ENCODE peak calls at places on chromosomes 6 and 20, in nine cellular contexts. M, O, X, Q, R, L, I, Z and K are unnamed samples.

GRCh38 chr6:151428336-151428735 is 23.6 kb downstream of the RMND1 start:
- DNase-seq in I (no peak), Z (no peak), X (no peak), O (no peak), R (no peak), Q (no peak), M (no peak), L (no peak), K (no peak)

GRCh38 chr6:1103027-1103426 is 208.9 kb upstream of the FOXQ1 start:
- DNase-seq in L (no peak), M (no peak), O (no peak), Z (no peak), X (no peak), Q (no peak), R (no peak), I (no peak), K (no peak)

GRCh38 chr6:46888031-46888430 is 33.7 kb downstream of the ADGRF5 start:
- DNase-seq in R (no peak), Q (no peak), X (peak), M (no peak), Z (no peak), I (peak), O (no peak), L (peak), K (no peak)

GRCh38 chr6:4693158-4693557 is 83.0 kb upstream of the CDYL start:
- DNase-seq in Q (no peak), L (no peak), O (peak), M (no peak), I (no peak), X (no peak), R (no peak), Z (no peak), K (no peak)

GRCh38 chr20:58019027-58019849 is 209.2 kb downstream of the ANKRD60 start:
- DNase-seq in Z (no peak), I (peak), O (peak), X (peak), R (no peak), Q (no peak), M (peak), L (no peak), K (no peak)

GRCh38 chr20:39264506-39265172 is 302.5 kb downstream of the DHX35 start:
- DNase-seq in X (peak), L (peak), O (peak), I (peak), M (peak), R (no peak), Z (peak), Q (peak), K (peak)

GRCh38 chr6:157464653-157465535 is 83.9 kb downstream of the ZDHHC14 start:
- DNase-seq in X (no peak), O (no peak), L (no peak), Z (no peak), Q (no peak), M (no peak), I (no peak), R (peak), K (no peak)

GRCh38 chr6:114364295-114364694 is 21.5 kb upstream of the HS3ST5 start:
- DNase-seq in Z (no peak), L (peak), R (no peak), I (peak), M (peak), O (peak), X (no peak), Q (no peak), K (no peak)

GRCh38 chr6:18126116-18126515 is 3.6 kb upstream of the NHLRC1 start:
- DNase-seq in M (peak), X (peak), Z (no peak), R (no peak), Q (no peak), O (no peak), L (peak), I (peak), K (no peak)

GRCh38 chr6:165579151-165579550 is 83.9 kb downstream of the PDE10A start:
- DNase-seq in O (no peak), Z (no peak), R (no peak), Q (no peak), I (no peak), X (no peak), M (no peak), L (no peak), K (no peak)

GRCh38 chr6:156869986-156870398 is 92.8 kb downstream of the ARID1B start:
- DNase-seq in I (no peak), Z (no peak), O (no peak), M (no peak), L (no peak), X (no peak), Q (no peak), R (no peak), K (no peak)

GRCh38 chr6:35311390-35312075 is 13.9 kb downstream of the DEF6 start:
- DNase-seq in R (no peak), X (no peak), Z (no peak), I (no peak), M (no peak), Q (no peak), O (no peak), L (no peak), K (no peak)

GRCh38 chr20:36285746-36286447 is 20.2 kb upstream of the DLGAP4 start:
- DNase-seq in I (no peak), Q (no peak), L (no peak), R (no peak), M (no peak), X (no peak), O (no peak), Z (no peak), K (no peak)

GRCh38 chr6:6878921-6879585 is 228.7 kb upstream of the RREB1 start:
- DNase-seq in L (no peak), R (no peak), X (peak), Z (no peak), O (peak), Q (no peak), I (peak), M (peak), K (no peak)

GRCh38 chr20:32249030-32249738 is 28.3 kb upstream of the KIF3B start:
- DNase-seq in O (no peak), Z (no peak), I (no peak), Q (no peak), R (no peak), X (no peak), M (no peak), L (no peak), K (no peak)

GRCh38 chr20:595330-596308 is 14.5 kb downstream of the TCF15 start:
- DNase-seq in X (peak), L (no peak), M (no peak), O (no peak), Q (no peak), Z (no peak), R (no peak), I (no peak), K (no peak)

GRCh38 chr6:83114164-83114563 is 46.7 kb downstream of the DOP1A start:
- DNase-seq in X (peak), R (no peak), I (peak), M (peak), Z (no peak), Q (no peak), O (peak), L (peak), K (no peak)

GRCh38 chr20:22226849-22227248 is 357.5 kb downstream of the FOXA2 start:
- DNase-seq in I (no peak), M (peak), O (no peak), Q (no peak), Z (no peak), R (peak), L (no peak), X (no peak), K (no peak)

GRCh38 chr6:99353126-99353525 is 3.7 kb upstream of the FAXC start:
- DNase-seq in Z (no peak), I (no peak), O (peak), X (peak), M (no peak), Q (no peak), R (no peak), L (peak), K (no peak)

GRCh38 chr6:9062581-9062980 is 627.2 kb upstream of the SLC35B3 start:
- DNase-seq in R (no peak), X (no peak), I (no peak), M (no peak), Z (no peak), Q (no peak), L (no peak), O (no peak), K (no peak)

GRCh38 chr20:33211817-33212424 is 5.2 kb upstream of the BPIFA3 start:
- DNase-seq in O (peak), R (no peak), Z (peak), Q (no peak), L (peak), X (peak), I (peak), M (peak), K (peak)

GRCh38 chr20:9397928-9398327 is 116.5 kb upstream of the LAMP5 start:
- DNase-seq in L (no peak), Q (no peak), R (no peak), Z (no peak), X (no peak), M (peak), I (no peak), O (no peak), K (no peak)

GRCh38 chr6:32882879-32883250 is 28.9 kb downstream of the PSMB9 start:
- DNase-seq in Q (no peak), L (peak), Z (no peak), M (peak), I (peak), O (peak), R (no peak), X (peak), K (no peak)

GRCh38 chr6:168794515-168794914 is 353.5 kb downstream of the SMOC2 start:
- DNase-seq in R (no peak), L (no peak), O (no peak), X (no peak), I (no peak), Q (no peak), Z (no peak), M (no peak), K (no peak)

GRCh38 chr6:14640631-14641030 is 523.1 kb downstream of the CD83 start:
- DNase-seq in L (no peak), I (no peak), X (no peak), M (no peak), Z (no peak), R (no peak), O (no peak), Q (no peak), K (no peak)

GRCh38 chr6:93859964-93860363 is 440.6 kb upstream of the EPHA7 start:
- DNase-seq in M (no peak), O (no peak), Q (no peak), R (no peak), I (no peak), X (no peak), L (no peak), Z (no peak), K (no peak)

GRCh38 chr6:6179858-6180257 is 140.6 kb downstream of the F13A1 start:
- DNase-seq in X (no peak), O (no peak), M (no peak), I (no peak), Q (no peak), L (no peak), R (no peak), Z (no peak), K (no peak)

GRCh38 chr6:14831922-14832321 is 413.9 kb upstream of the JARID2 start:
- DNase-seq in L (no peak), M (no peak), Q (no peak), O (no peak), Z (no peak), X (no peak), I (no peak), R (no peak), K (no peak)

GRCh38 chr6:139860193-139860592 is 485.7 kb upstream of the CITED2 start:
- DNase-seq in O (no peak), R (no peak), Z (no peak), X (no peak), M (no peak), I (no peak), Q (no peak), L (no peak), K (no peak)

GRCh38 chr6:142294681-142295080 is 7.1 kb upstream of the ADGRG6 start:
- DNase-seq in R (no peak), X (no peak), M (no peak), Z (no peak), O (no peak), L (no peak), I (no peak), Q (no peak), K (no peak)

GRCh38 chr6:139883776-139884175 is 509.3 kb upstream of the CITED2 start:
- DNase-seq in M (peak), O (peak), L (peak), I (peak), Z (no peak), R (no peak), X (peak), Q (no peak), K (no peak)

GRCh38 chr6:35042041-35042440 is 99.1 kb downstream of the TCP11 start:
- DNase-seq in Q (no peak), I (no peak), M (no peak), Z (no peak), O (no peak), X (no peak), R (no peak), L (no peak), K (no peak)

GRCh38 chr20:59971428-59971827 is 13.2 kb downstream of the CDH26 start:
- DNase-seq in M (no peak), Q (no peak), L (no peak), X (no peak), O (no peak), R (no peak), Z (no peak), I (no peak), K (no peak)

GRCh38 chr6:4451101-4451500 is 315.7 kb upstream of the ECI2 start:
- DNase-seq in R (no peak), I (no peak), M (no peak), X (peak), L (no peak), Q (no peak), O (no peak), Z (no peak), K (no peak)

GRCh38 chr6:13554929-13555333 is 19.5 kb upstream of the SIRT5 start:
- DNase-seq in Q (peak), M (no peak), X (peak), I (peak), Z (no peak), R (no peak), O (peak), L (peak), K (no peak)

GRCh38 chr6:28443112-28443773 is at the start of gene ZSCAN23:
- DNase-seq in I (peak), Q (peak), L (peak), X (peak), Z (peak), O (peak), M (peak), R (peak), K (peak)
- H3K4me3 ChIP-seq in I (peak), Q (peak), L (peak), X (peak), Z (peak), O (peak), M (peak), R (peak), K (peak)

DNA sequence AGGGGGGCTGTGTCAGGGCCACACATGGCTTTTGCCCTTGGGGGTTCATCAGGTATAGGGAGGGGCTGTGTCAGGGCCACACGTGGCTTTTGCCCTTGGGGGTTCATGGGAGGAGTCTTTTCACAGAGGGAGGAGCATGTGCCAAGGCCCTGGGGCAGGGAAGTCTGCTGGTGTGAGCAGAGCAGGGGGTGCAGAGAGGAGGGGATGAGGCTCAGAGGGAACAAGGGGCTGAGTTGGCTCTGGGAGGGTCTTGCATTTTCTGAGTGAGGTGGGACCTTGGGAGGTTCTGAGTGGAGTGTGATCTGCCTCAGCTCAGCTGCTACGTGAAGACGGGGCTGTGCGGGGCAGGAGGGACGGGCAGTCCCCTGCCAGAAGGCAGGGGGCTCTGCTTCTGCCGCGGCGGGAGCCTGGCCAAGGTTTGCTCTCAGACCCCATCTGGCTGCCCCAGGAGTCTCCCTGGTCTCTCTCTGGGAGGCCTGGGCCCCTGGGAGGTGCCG is 6.0 kb upstream of the SOX18 start:
- DNase-seq in R (no peak), Z (no peak), M (no peak), Q (no peak), O (no peak), I (no peak), L (no peak), X (no peak), K (no peak)
- TF ChIP-seq CTCF in R (no peak), Z (no peak), M (no peak), Q (no peak), O (no peak), I (no peak), L (no peak), X (no peak), K (no peak)

GRCh38 chr6:27260836-27261375 is 13.4 kb downstream of the PRSS16 start:
- DNase-seq in Q (no peak), I (no peak), X (no peak), R (no peak), L (no peak), O (no peak), Z (no peak), M (peak), K (no peak)
- H3K4me3 ChIP-seq in Q (no peak), I (peak), X (peak), R (no peak), L (peak), O (peak), Z (no peak), M (peak), K (no peak)

DNA sequence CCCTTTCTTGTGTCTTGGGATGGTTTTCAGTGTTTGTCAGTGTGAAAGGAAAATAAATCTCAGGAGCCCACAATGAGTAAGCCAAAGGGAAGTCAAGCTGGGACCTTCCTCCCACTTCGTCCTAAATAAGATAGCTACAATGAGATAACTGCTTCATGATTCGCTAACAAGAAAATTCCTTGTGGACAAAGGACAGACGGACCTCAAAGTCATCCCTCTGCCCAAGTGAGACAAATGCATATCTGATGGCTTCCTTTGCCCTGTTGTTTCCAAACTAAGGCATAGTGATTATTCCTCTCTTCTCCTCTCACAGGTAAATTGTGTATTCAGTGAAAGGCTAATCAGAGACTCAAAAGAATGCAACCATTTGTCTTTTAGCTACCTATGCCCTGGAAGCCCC is 26.1 kb upstream of the ADTRP start:
- DNase-seq in M (no peak), R (no peak), L (no peak), Z (no peak), I (peak), O (peak), X (no peak), Q (no peak), K (no peak)
- TF ChIP-seq CTCF in M (no peak), R (no peak), L (no peak), Z (no peak), I (no peak), O (no peak), X (no peak), Q (no peak), K (no peak)

GRCh38 chr20:52103469-52103910 is 88.1 kb downstream of the ZFP64 start:
- DNase-seq in Q (no peak), I (peak), M (peak), Z (no peak), X (peak), O (peak), R (no peak), L (peak), K (no peak)
- H3K4me3 ChIP-seq in Q (no peak), I (peak), M (peak), Z (no peak), X (peak), O (peak), R (no peak), L (peak), K (peak)